ENCODE peak calls at places on chromosome 2, in seven cellular contexts. Q is left ventricle myocardium inferior, U is PC-3, F is aorta, R is dorsolateral prefrontal cortex, Y is small intestine, V is GM06990. T is an unnamed sample. For H3K27me3, the result is how much of the 10 kb centered on the place peaks cover.

GRCh38 chr2:27174638-27175037 is 25.8 kb downstream of the TCF23 start:
- DNase-seq in U (no peak), F (no peak), V (no peak), R (no peak), Y (no peak), Q (no peak), T (no peak)

GRCh38 chr2:24971300-24971549 is 530 bp downstream of the DNAJC27 start:
- DNase-seq in Q (no peak), U (no peak), F (no peak), V (no peak), Y (no peak), R (peak), T (no peak)

GRCh38 chr2:172909454-172909853 is 166.2 kb upstream of the MAP3K20 start:
- DNase-seq in U (no peak), Q (no peak), R (no peak), V (peak), F (no peak), Y (no peak), T (no peak)

GRCh38 chr2:33177627-33178026 is 230.9 kb downstream of the LTBP1 start:
- DNase-seq in F (no peak), U (no peak), Y (no peak), Q (no peak), R (no peak), V (no peak), T (no peak)

GRCh38 chr2:172986040-172986439 is 89.6 kb upstream of the MAP3K20 start:
- DNase-seq in F (no peak), Y (no peak), R (no peak), Q (no peak), V (no peak), U (peak), T (no peak)

GRCh38 chr2:95333888-95334338 is 36.8 kb downstream of the KCNIP3 start:
- DNase-seq in Q (peak), Y (no peak), U (peak), R (no peak), V (no peak), F (peak), T (peak)

GRCh38 chr2:59449264-59449663 is 1104.2 kb downstream of the BCL11A start:
- DNase-seq in V (no peak), Q (no peak), U (no peak), R (no peak), Y (peak), F (no peak), T (no peak)

GRCh38 chr2:88748005-88748404 is 56.5 kb downstream of the RPIA start:
- DNase-seq in R (no peak), Y (peak), Q (no peak), V (no peak), U (no peak), F (no peak), T (no peak)

GRCh38 chr2:170140561-170140960 is 37.4 kb upstream of the MYO3B start:
- DNase-seq in V (no peak), R (no peak), Q (no peak), F (no peak), U (no peak), Y (no peak), T (no peak)

GRCh38 chr2:64654063-64654811 is 524 bp upstream of the SERTAD2 start:
- DNase-seq in V (no peak), Y (peak), R (peak), U (peak), Q (peak), F (peak), T (peak)

GRCh38 chr2:85524567-85524923 is 14.4 kb upstream of the MAT2A start:
- DNase-seq in V (no peak), R (no peak), F (no peak), U (no peak), Y (no peak), Q (no peak), T (no peak)

GRCh38 chr2:180370476-180371205 is 363.5 kb upstream of the CWC22 start:
- DNase-seq in Q (no peak), R (no peak), F (no peak), U (no peak), Y (no peak), V (no peak), T (no peak)

GRCh38 chr2:216298719-216299118 is 73.6 kb downstream of the MARCHF4 start:
- DNase-seq in F (no peak), Q (no peak), U (peak), R (no peak), Y (no peak), V (no peak), T (peak)

GRCh38 chr2:28390857-28391563 is 1.6 kb upstream of the FOSL2 start:
- DNase-seq in R (peak), V (no peak), Q (peak), U (peak), Y (peak), F (peak), T (no peak)

GRCh38 chr2:221554769-221555510 is 17.2 kb downstream of the EPHA4 start:
- DNase-seq in Y (peak), V (peak), F (no peak), R (no peak), Q (no peak), U (no peak), T (no peak)

GRCh38 chr2:38751847-38752410 is 768 bp upstream of the SRSF7 start:
- DNase-seq in R (no peak), F (no peak), Q (no peak), V (no peak), U (no peak), Y (no peak), T (no peak)

GRCh38 chr2:102084651-102085050 is 57.9 kb upstream of the IL1R1 start:
- DNase-seq in V (no peak), Y (no peak), F (no peak), U (peak), R (no peak), Q (no peak), T (no peak)

GRCh38 chr2:23452397-23452796 is 67.4 kb downstream of the KLHL29 start:
- DNase-seq in F (no peak), Y (no peak), Q (no peak), R (no peak), V (peak), U (peak), T (no peak)

GRCh38 chr2:157107877-157108276 is 149.6 kb upstream of the GALNT5 start:
- DNase-seq in Q (no peak), V (no peak), R (no peak), F (no peak), U (peak), Y (peak), T (no peak)

GRCh38 chr2:209713219-209713618 is 58.4 kb upstream of the UNC80 start:
- DNase-seq in V (no peak), U (no peak), Q (no peak), Y (no peak), F (no peak), R (no peak), T (no peak)

GRCh38 chr2:95016616-95017307 is 8.7 kb upstream of the MAL start:
- DNase-seq in R (no peak), Q (no peak), Y (no peak), V (no peak), U (peak), F (no peak), T (no peak)

GRCh38 chr2:85828725-85829124 is 60.1 kb downstream of the ST3GAL5 start:
- DNase-seq in Q (no peak), Y (no peak), V (no peak), R (no peak), F (no peak), U (no peak), T (no peak)

GRCh38 chr2:143175435-143175834 is 46.2 kb downstream of the ARHGAP15 start:
- DNase-seq in Q (no peak), V (no peak), R (no peak), F (no peak), Y (no peak), U (no peak), T (no peak)

GRCh38 chr2:232628466-232629200 is 4.8 kb upstream of the EFHD1 start:
- DNase-seq in F (no peak), R (peak), Y (no peak), U (no peak), Q (peak), V (no peak), T (no peak)

GRCh38 chr2:165795011-165795410 is 964 bp upstream of the GALNT3 start:
- DNase-seq in U (peak), F (no peak), Q (no peak), R (no peak), V (no peak), Y (peak), T (no peak)

GRCh38 chr2:72340665-72341064 is 193.0 kb upstream of the CYP26B1 start:
- DNase-seq in Y (no peak), F (no peak), U (no peak), Q (no peak), V (no peak), R (no peak), T (peak)

GRCh38 chr2:138274421-138275291 is 226.9 kb upstream of the SPOPL start:
- DNase-seq in V (no peak), F (no peak), Q (no peak), R (no peak), U (peak), Y (peak), T (no peak)

GRCh38 chr2:183038341-183039300 is at the start of gene NCKAP1:
- DNase-seq in V (peak), F (peak), Q (peak), Y (peak), U (peak), R (peak), T (no peak)

GRCh38 chr2:170885130-170885791 is 43.8 kb upstream of the GORASP2 start:
- DNase-seq in V (no peak), F (no peak), Y (no peak), U (peak), R (no peak), Q (no peak), T (no peak)

GRCh38 chr2:146720170-146720569 is 1124.7 kb upstream of the ACVR2A start:
- DNase-seq in U (no peak), Q (no peak), V (no peak), Y (no peak), R (no peak), F (no peak), T (no peak)

GRCh38 chr2:191845876-191846786 is 757 bp downstream of the CAVIN2 start:
- DNase-seq in Y (no peak), Q (peak), V (peak), U (no peak), R (no peak), F (no peak), T (no peak)

DNA sequence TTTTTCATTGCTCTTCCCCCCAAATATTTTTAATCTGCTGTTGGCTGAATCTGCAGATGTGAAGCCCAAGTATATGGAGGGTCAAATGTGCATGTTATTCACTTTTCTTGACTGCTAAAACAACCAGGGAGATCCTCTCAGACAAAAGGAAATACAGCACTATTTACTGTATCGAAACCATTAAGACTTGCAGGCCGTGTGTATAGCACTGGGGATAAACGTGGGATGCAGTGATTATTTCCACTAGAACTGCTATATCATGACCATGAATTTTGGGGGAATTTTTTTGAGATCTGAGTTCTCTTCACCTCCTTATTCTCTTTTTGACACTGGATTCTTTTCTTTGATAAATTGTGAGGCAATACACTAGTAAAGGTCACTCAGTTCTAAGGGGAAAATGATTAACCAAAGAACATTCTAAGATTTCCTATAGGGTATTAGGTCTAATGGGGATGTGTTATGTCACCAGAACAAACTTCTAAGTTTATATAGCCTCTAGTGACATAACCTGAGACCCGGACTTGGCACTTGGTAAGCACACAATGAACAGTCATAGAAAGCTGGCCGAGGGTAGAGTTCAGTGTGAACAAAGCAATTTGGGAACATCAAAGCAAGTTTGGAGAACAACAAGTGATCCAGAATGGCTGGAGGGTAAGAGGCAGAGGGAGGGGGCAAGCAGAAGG is 14.9 kb upstream of the UGT1A1 start:
- DNase-seq in R (no peak), F (no peak), Y (peak), Q (no peak), U (no peak), V (no peak), T (no peak)
- H3K27me3 ChIP-seq in R (under half), F (under half), Y (under half), Q (under half), U (under half), V (under half), T (under half)

GRCh38 chr2:7063789-7064188 is 146.6 kb downstream of the RNF144A start:
- DNase-seq in U (no peak), Y (no peak), Q (no peak), V (no peak), F (no peak), R (no peak), T (no peak)
- H3K27me3 ChIP-seq in U (under half), Y (under half), Q (under half), V (under half), F (under half), R (under half), T (under half)

GRCh38 chr2:226159875-226160479 is 639.6 kb downstream of the IRS1 start:
- DNase-seq in Y (no peak), V (no peak), Q (no peak), U (peak), F (no peak), R (no peak), T (no peak)
- H3K27me3 ChIP-seq in Y (under half), V (under half), Q (under half), U (under half), F (under half), R (under half), T (under half)

GRCh38 chr2:44952143-44952805 is 10.8 kb downstream of the SIX3 start:
- DNase-seq in F (no peak), Y (peak), U (peak), R (no peak), V (peak), Q (no peak), T (no peak)

GRCh38 chr2:44949329-44950151 is 8.0 kb downstream of the SIX3 start:
- DNase-seq in U (no peak), V (no peak), Y (no peak), Q (no peak), F (peak), R (peak), T (no peak)

GRCh38 chr2:44950646-44951045 is 9.1 kb downstream of the SIX3 start:
- DNase-seq in V (no peak), F (no peak), Q (no peak), Y (no peak), R (no peak), U (no peak), T (no peak)

GRCh38 chr2:44951714-44952113 is 10.2 kb downstream of the SIX3 start:
- DNase-seq in V (no peak), R (no peak), Y (no peak), Q (no peak), U (no peak), F (no peak), T (no peak)

DNA sequence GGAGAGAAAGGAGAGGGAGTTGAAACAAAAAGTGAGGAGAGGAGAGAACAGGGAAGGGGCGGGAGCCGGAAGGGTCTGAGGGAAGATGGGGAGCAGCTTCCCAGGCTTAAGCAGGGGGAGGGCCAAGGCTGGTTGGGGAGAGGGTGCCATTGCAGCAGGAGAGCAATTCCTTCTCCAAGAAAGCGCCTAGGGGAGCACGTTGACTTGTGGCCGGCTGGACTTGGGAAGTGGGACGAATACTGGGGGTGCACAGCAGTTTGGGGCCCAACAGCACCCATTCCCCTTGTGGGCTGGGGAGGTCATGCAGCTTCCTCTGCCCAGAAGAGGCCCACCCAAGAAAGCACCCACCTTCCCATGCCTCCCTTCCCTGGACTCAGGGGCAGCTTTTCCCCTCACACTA is 9.6 kb downstream of the SIX3 start:
- DNase-seq in U (no peak), V (no peak), Q (no peak), R (no peak), Y (no peak), F (no peak), T (no peak)
- H3K27me3 ChIP-seq in U (under half), V (under half), Q (half or more), R (half or more), Y (half or more), F (under half), T (half or more)

T was measured in BJ.